ENCODE peak calls at places on chromosomes 4 and X, in ten cellular contexts. F is mammary epithelial cell; T is activated CD4-positive, alpha-beta T cell treated with anti-CD3 and anti-CD28 coated beads for 4 hours; J is Caki2; Q is naive thymus-derived CD8-positive, alpha-beta T cell; R is NCI-H2081; P is HTR-8/SVneo; N is nucleus accumbens; L is NCI-H1092; M is AG04450. B is an unnamed sample.

GRCh38 chr4:67568820-67569219 is 10.3 kb downstream of the STAP1 start:
- DNase-seq in F (peak), T (no peak), J (no peak), Q (no peak), R (no peak), P (no peak), N (no peak), L (no peak), M (no peak), B (no peak)

GRCh38 chrX:136863826-136864225 is 16.7 kb downstream of the RBMX start:
- DNase-seq in F (peak), T (no peak), J (no peak), Q (no peak), R (no peak), P (no peak), N (no peak), L (no peak), M (no peak), B (no peak)

GRCh38 chr4:143711543-143712159 is 11.2 kb upstream of the FREM3 start:
- DNase-seq in F (no peak), T (no peak), J (no peak), Q (no peak), R (no peak), P (no peak), N (no peak), L (no peak), M (no peak), B (no peak)

GRCh38 chr4:47145630-47146029 is 114.3 kb downstream of the GABRB1 start:
- DNase-seq in F (peak), T (no peak), J (peak), Q (no peak), R (no peak), P (peak), N (no peak), L (no peak), M (peak), B (peak)

GRCh38 chr4:123256006-123256405 is 140.6 kb upstream of the SPRY1 start:
- DNase-seq in F (no peak), T (no peak), J (peak), Q (no peak), R (no peak), P (no peak), N (no peak), L (no peak), M (no peak), B (no peak)

GRCh38 chrX:85109235-85109634 is 105.6 kb downstream of the APOOL start:
- DNase-seq in F (no peak), T (no peak), J (no peak), Q (no peak), R (peak), P (no peak), N (no peak), L (no peak), M (no peak), B (no peak)

GRCh38 chr4:113758361-113758760 is 3.2 kb downstream of the CAMK2D start:
- DNase-seq in F (peak), T (no peak), J (no peak), Q (no peak), R (no peak), P (peak), N (no peak), L (no peak), M (no peak), B (no peak)

GRCh38 chrX:154049209-154050112 is 29.8 kb upstream of the IRAK1 start:
- DNase-seq in F (no peak), T (no peak), J (no peak), Q (no peak), R (no peak), P (no peak), N (no peak), L (no peak), M (no peak), B (no peak)

GRCh38 chr4:187470061-187470460 is 525.5 kb upstream of the ZFP42 start:
- DNase-seq in F (no peak), T (no peak), J (no peak), Q (no peak), R (no peak), P (no peak), N (no peak), L (no peak), M (no peak), B (no peak)

GRCh38 chr4:173878701-173879100 is 348.7 kb upstream of the HAND2 start:
- DNase-seq in F (no peak), T (no peak), J (no peak), Q (no peak), R (no peak), P (no peak), N (no peak), L (no peak), M (peak), B (no peak)

GRCh38 chr4:106034205-106034604 is 138.9 kb downstream of the NPNT start:
- DNase-seq in F (no peak), T (no peak), J (no peak), Q (no peak), R (peak), P (no peak), N (no peak), L (no peak), M (no peak), B (no peak)

GRCh38 chr4:4869731-4870483 is 10.4 kb downstream of the MSX1 start:
- DNase-seq in F (no peak), T (no peak), J (no peak), Q (no peak), R (no peak), P (no peak), N (no peak), L (no peak), M (no peak), B (no peak)

GRCh38 chr4:18041114-18041513 is 19.6 kb upstream of the LCORL start:
- DNase-seq in F (no peak), T (no peak), J (no peak), Q (no peak), R (no peak), P (no peak), N (no peak), L (no peak), M (no peak), B (no peak)

GRCh38 chr4:1330761-1331590 is 16.0 kb upstream of the UVSSA start:
- DNase-seq in F (no peak), T (peak), J (no peak), Q (peak), R (no peak), P (no peak), N (no peak), L (no peak), M (no peak), B (no peak)

GRCh38 chr4:55499495-55499894 is 47.2 kb downstream of the CLOCK start:
- DNase-seq in F (no peak), T (no peak), J (no peak), Q (no peak), R (no peak), P (no peak), N (no peak), L (no peak), M (no peak), B (no peak)

GRCh38 chrX:10197597-10198210 is 40.9 kb downstream of the CLCN4 start:
- DNase-seq in F (no peak), T (no peak), J (no peak), Q (no peak), R (peak), P (no peak), N (no peak), L (no peak), M (no peak), B (no peak)

GRCh38 chr4:125620066-125620850 is 305.5 kb downstream of the FAT4 start:
- DNase-seq in F (no peak), T (no peak), J (no peak), Q (no peak), R (no peak), P (no peak), N (no peak), L (no peak), M (no peak), B (no peak)

GRCh38 chr4:8506373-8507250 is 66.0 kb downstream of the TRMT44 start:
- DNase-seq in F (no peak), T (no peak), J (no peak), Q (no peak), R (no peak), P (no peak), N (no peak), L (no peak), M (peak), B (peak)

GRCh38 chr4:104942990-104943758 is 203.5 kb upstream of the TET2 start:
- DNase-seq in F (peak), T (no peak), J (no peak), Q (peak), R (no peak), P (no peak), N (no peak), L (no peak), M (no peak), B (no peak)

GRCh38 chr4:173013232-173013932 is 155.2 kb upstream of the GALNT7 start:
- DNase-seq in F (no peak), T (peak), J (peak), Q (peak), R (peak), P (peak), N (no peak), L (peak), M (no peak), B (no peak)

GRCh38 chrX:106159861-106160282 is 8.2 kb upstream of the PWWP3B start:
- DNase-seq in F (no peak), T (no peak), J (no peak), Q (no peak), R (no peak), P (no peak), N (no peak), L (no peak), M (no peak), B (no peak)

GRCh38 chr4:77040265-77040664 is 35.5 kb downstream of the CCNI start:
- DNase-seq in F (peak), T (no peak), J (peak), Q (no peak), R (no peak), P (no peak), N (no peak), L (no peak), M (no peak), B (peak)

GRCh38 chr4:132642196-132642817 is 506.8 kb upstream of the PCDH10 start:
- DNase-seq in F (peak), T (no peak), J (peak), Q (peak), R (peak), P (peak), N (no peak), L (peak), M (peak), B (peak)

GRCh38 chrX:68894142-68894512 is 65.3 kb downstream of the EFNB1 start:
- DNase-seq in F (no peak), T (no peak), J (no peak), Q (no peak), R (no peak), P (no peak), N (peak), L (no peak), M (no peak), B (no peak)

GRCh38 chr4:150257338-150257737 is 179.1 kb downstream of the DCLK2 start:
- DNase-seq in F (no peak), T (no peak), J (no peak), Q (no peak), R (no peak), P (no peak), N (no peak), L (no peak), M (no peak), B (no peak)

B was measured in amniotic stem cell.